ENCODE peak calls at places on chromosomes 12 and 14, in seven cellular contexts. T is natural killer cell treated with Interleukin-12 subunit alpha and Interleukin-12 subunit beta and Interleukin-15 and Interleukin-18, amount 100 ng/mL, for 72 hours; X is NCI-H748 treated with DMSO at 0.1 percent for 48 hours; J is NCI-H1092 treated with DMSO at 0.1 percent for 48 hours; B is dorsolateral prefrontal cortex; S is activated CD8-positive, alpha-beta T cell treated with anti-CD3 and anti-CD28 coated beads for 36 hours; N is breast epithelium. C is an unnamed sample.

GRCh38 chr12:122421263-122421814 is 1.1 kb downstream of the CLIP1 start:
- DNase-seq in B (peak), S (peak), X (no peak), T (no peak), J (peak), N (peak), C (no peak)

GRCh38 chr12:13163868-13164267 is 32.7 kb upstream of the EMP1 start:
- DNase-seq in T (no peak), N (peak), B (no peak), J (no peak), S (no peak), X (no peak), C (no peak)

GRCh38 chr12:80551897-80552296 is 107.9 kb downstream of the PTPRQ start:
- DNase-seq in B (no peak), S (no peak), T (no peak), X (no peak), J (no peak), N (no peak), C (no peak)

GRCh38 chr14:52998376-52999010 is 47.6 kb upstream of the FERMT2 start:
- DNase-seq in S (no peak), J (no peak), T (no peak), N (no peak), X (no peak), B (no peak), C (no peak)

GRCh38 chr12:28340261-28340660 is 150.0 kb downstream of the CCDC91 start:
- DNase-seq in T (no peak), S (no peak), B (no peak), X (no peak), N (no peak), J (no peak), C (no peak)

GRCh38 chr14:24353551-24354529 is 14.0 kb upstream of the RIPK3 start:
- DNase-seq in X (no peak), B (no peak), J (no peak), T (no peak), S (no peak), N (no peak), C (no peak)

GRCh38 chr12:94458882-94459772 is 540 bp downstream of the CEP83 start:
- DNase-seq in X (peak), J (peak), B (no peak), T (no peak), N (no peak), S (peak), C (peak)

GRCh38 chr12:80472241-80472640 is 28.2 kb downstream of the PTPRQ start:
- DNase-seq in X (no peak), J (no peak), T (no peak), S (no peak), N (no peak), B (no peak), C (no peak)

GRCh38 chr12:104866286-104866685 is 91.8 kb downstream of the SLC41A2 start:
- DNase-seq in N (no peak), J (no peak), T (no peak), B (no peak), S (no peak), X (no peak), C (no peak)

GRCh38 chr14:78232666-78233065 is 62.5 kb downstream of the NRXN3 start:
- DNase-seq in X (no peak), N (no peak), B (no peak), T (no peak), J (no peak), S (no peak), C (peak)

GRCh38 chr14:32075636-32076277 is 1.3 kb upstream of the ARHGAP5 start:
- DNase-seq in S (no peak), T (peak), J (no peak), B (peak), X (no peak), N (no peak), C (no peak)

GRCh38 chr14:95225251-95225887 is 68.0 kb upstream of the DICER1 start:
- DNase-seq in T (no peak), X (no peak), N (no peak), J (no peak), S (no peak), B (no peak), C (no peak)

GRCh38 chr12:4281173-4281654 is 7.7 kb downstream of the CCND2 start:
- DNase-seq in S (no peak), J (no peak), N (no peak), X (no peak), T (no peak), B (no peak), C (no peak)

GRCh38 chr12:132289356-132290202 is 39.8 kb downstream of the GALNT9 start:
- DNase-seq in B (peak), S (no peak), X (no peak), N (no peak), T (peak), J (peak), C (no peak)

GRCh38 chr14:89973234-89973823 is 17.6 kb downstream of the TDP1 start:
- DNase-seq in T (peak), X (peak), N (peak), S (peak), J (peak), B (peak), C (peak)

GRCh38 chr14:47674546-47675238 is 713 bp downstream of the MDGA2 start:
- DNase-seq in X (no peak), T (no peak), B (no peak), J (no peak), S (no peak), N (no peak), C (peak)

GRCh38 chr14:70641548-70642312 is at the start of gene TTC9:
- DNase-seq in S (no peak), B (no peak), J (no peak), T (no peak), X (no peak), N (no peak), C (peak)

GRCh38 chr14:26377150-26377549 is 220.7 kb downstream of the NOVA1 start:
- DNase-seq in S (no peak), X (no peak), B (no peak), N (no peak), T (no peak), J (no peak), C (no peak)

GRCh38 chr12:114689075-114689994 is 5.4 kb upstream of the TBX3 start:
- DNase-seq in N (no peak), J (no peak), T (no peak), S (no peak), B (no peak), X (no peak), C (no peak)

GRCh38 chr14:36510078-36510799 is 9.8 kb downstream of the NKX2-1 start:
- DNase-seq in N (no peak), S (no peak), J (peak), T (no peak), B (no peak), X (peak), C (no peak)

GRCh38 chr14:106276326-106277267 is 750.2 kb downstream of the TMEM121 start:
- DNase-seq in T (peak), J (no peak), X (no peak), N (no peak), S (peak), B (no peak), C (no peak)

GRCh38 chr12:131072446-131073230 is 118.9 kb downstream of the ADGRD1 start:
- DNase-seq in X (no peak), T (no peak), J (no peak), N (no peak), S (no peak), B (no peak), C (no peak)

GRCh38 chr12:131203666-131204415 is 250.1 kb downstream of the ADGRD1 start:
- DNase-seq in S (no peak), N (peak), X (no peak), T (no peak), J (no peak), B (no peak), C (no peak)

GRCh38 chr14:89787525-89787924 is 167.0 kb downstream of the EFCAB11 start:
- DNase-seq in J (no peak), B (no peak), S (no peak), N (no peak), T (no peak), X (no peak), C (no peak)

GRCh38 chr12:54259194-54260011 is 20.5 kb downstream of the CBX5 start:
- DNase-seq in J (peak), S (peak), N (peak), B (peak), T (peak), X (peak), C (peak)

GRCh38 chr12:1916396-1917171 is 1.9 kb downstream of the CACNA2D4 start:
- DNase-seq in X (no peak), T (no peak), B (peak), J (peak), N (peak), S (no peak), C (peak)

GRCh38 chr14:71309756-71310155 is 402.5 kb downstream of the PCNX1 start:
- DNase-seq in B (no peak), N (no peak), J (no peak), T (no peak), S (no peak), X (no peak), C (no peak)

GRCh38 chr12:6827982-6828670 is at the start of gene P3H3:
- DNase-seq in N (no peak), X (peak), S (peak), B (no peak), J (peak), T (no peak), C (peak)